ENCODE peak calls at places on chromosomes 12 and 14, in seven cellular contexts. R, G, B, D, T, M and F are unnamed samples. For H3K4me1, the result is how much of the 10 kb centered on the place peaks cover.

GRCh38 chr12:31331242-31331641 is 5.3 kb upstream of the SINHCAF start:
- DNase-seq in R (no peak), G (no peak), B (no peak), D (no peak), T (no peak), M (no peak), F (no peak)

GRCh38 chr12:52278931-52279682 is 4.7 kb downstream of the KRT86 start:
- DNase-seq in R (peak), G (peak), B (peak), D (peak), T (peak), M (peak), F (peak)

GRCh38 chr12:20421338-20421890 is 53.1 kb downstream of the PDE3A start:
- DNase-seq in R (no peak), G (no peak), B (peak), D (no peak), T (no peak), M (no peak), F (peak)

GRCh38 chr14:53331247-53331646 is 178.1 kb upstream of the DDHD1 start:
- DNase-seq in R (peak), G (peak), B (no peak), D (no peak), T (no peak), M (peak), F (no peak)

GRCh38 chr12:1553987-1554982 is 40.1 kb downstream of the FBXL14 start:
- DNase-seq in R (no peak), G (no peak), B (no peak), D (no peak), T (no peak), M (no peak), F (no peak)

GRCh38 chr12:107243316-107243715 is 150.0 kb upstream of the CRY1 start:
- DNase-seq in R (no peak), G (no peak), B (no peak), D (no peak), T (no peak), M (no peak), F (no peak)

GRCh38 chr12:29164477-29165163 is 15.5 kb downstream of the FAR2 start:
- DNase-seq in R (peak), G (peak), B (no peak), D (no peak), T (no peak), M (peak), F (no peak)

GRCh38 chr14:101249676-101250036 is 311.6 kb upstream of the DIO3 start:
- DNase-seq in R (no peak), G (no peak), B (no peak), D (no peak), T (no peak), M (no peak), F (no peak)

GRCh38 chr14:104346608-104347007 is 208.2 kb downstream of the KIF26A start:
- DNase-seq in R (no peak), G (no peak), B (no peak), D (no peak), T (no peak), M (no peak), F (no peak)

GRCh38 chr12:82659343-82660207 is 27.1 kb upstream of the TMTC2 start:
- DNase-seq in R (no peak), G (no peak), B (no peak), D (no peak), T (no peak), M (no peak), F (no peak)

GRCh38 chr12:47032644-47033043 is 46.8 kb upstream of the PCED1B start:
- DNase-seq in R (peak), G (peak), B (no peak), D (no peak), T (peak), M (peak), F (no peak)

GRCh38 chr14:103123634-103124500 is 606 bp downstream of the TNFAIP2 start:
- DNase-seq in R (peak), G (peak), B (peak), D (peak), T (peak), M (no peak), F (peak)

GRCh38 chr12:123721245-123721644 is 9.1 kb downstream of the ATP6V0A2 start:
- DNase-seq in R (no peak), G (no peak), B (no peak), D (no peak), T (no peak), M (no peak), F (no peak)

GRCh38 chr12:17204289-17205054 is 598.5 kb upstream of the LMO3 start:
- DNase-seq in R (no peak), G (no peak), B (no peak), D (no peak), T (no peak), M (no peak), F (no peak)

GRCh38 chr14:52044791-52045522 is 23.9 kb downstream of the NID2 start:
- DNase-seq in R (peak), G (peak), B (no peak), D (no peak), T (no peak), M (peak), F (no peak)

GRCh38 chr14:103121846-103122577 is 1.2 kb upstream of the TNFAIP2 start:
- DNase-seq in R (peak), G (peak), B (peak), D (peak), T (peak), M (peak), F (peak)

GRCh38 chr12:62533755-62534107 is 67.1 kb downstream of the MON2 start:
- DNase-seq in R (no peak), G (no peak), B (no peak), D (no peak), T (no peak), M (peak), F (no peak)

GRCh38 chr12:91781114-91781513 is 364.5 kb downstream of the BTG1 start:
- DNase-seq in R (peak), G (peak), B (no peak), D (no peak), T (no peak), M (peak), F (no peak)

GRCh38 chr12:125203145-125203765 is 138.0 kb downstream of the AACS start:
- DNase-seq in R (no peak), G (no peak), B (no peak), D (no peak), T (no peak), M (no peak), F (no peak)

GRCh38 chr12:5222011-5222461 is 178.4 kb downstream of the KCNA5 start:
- DNase-seq in R (no peak), G (no peak), B (no peak), D (no peak), T (no peak), M (no peak), F (no peak)

GRCh38 chr14:73243341-73243740 is 6.0 kb downstream of the PAPLN start:
- DNase-seq in R (no peak), G (no peak), B (no peak), D (no peak), T (no peak), M (no peak), F (no peak)

GRCh38 chr14:69685217-69685616 is 73.8 kb downstream of the SUSD6 start:
- DNase-seq in R (no peak), G (peak), B (no peak), D (no peak), T (no peak), M (peak), F (no peak)

DNA sequence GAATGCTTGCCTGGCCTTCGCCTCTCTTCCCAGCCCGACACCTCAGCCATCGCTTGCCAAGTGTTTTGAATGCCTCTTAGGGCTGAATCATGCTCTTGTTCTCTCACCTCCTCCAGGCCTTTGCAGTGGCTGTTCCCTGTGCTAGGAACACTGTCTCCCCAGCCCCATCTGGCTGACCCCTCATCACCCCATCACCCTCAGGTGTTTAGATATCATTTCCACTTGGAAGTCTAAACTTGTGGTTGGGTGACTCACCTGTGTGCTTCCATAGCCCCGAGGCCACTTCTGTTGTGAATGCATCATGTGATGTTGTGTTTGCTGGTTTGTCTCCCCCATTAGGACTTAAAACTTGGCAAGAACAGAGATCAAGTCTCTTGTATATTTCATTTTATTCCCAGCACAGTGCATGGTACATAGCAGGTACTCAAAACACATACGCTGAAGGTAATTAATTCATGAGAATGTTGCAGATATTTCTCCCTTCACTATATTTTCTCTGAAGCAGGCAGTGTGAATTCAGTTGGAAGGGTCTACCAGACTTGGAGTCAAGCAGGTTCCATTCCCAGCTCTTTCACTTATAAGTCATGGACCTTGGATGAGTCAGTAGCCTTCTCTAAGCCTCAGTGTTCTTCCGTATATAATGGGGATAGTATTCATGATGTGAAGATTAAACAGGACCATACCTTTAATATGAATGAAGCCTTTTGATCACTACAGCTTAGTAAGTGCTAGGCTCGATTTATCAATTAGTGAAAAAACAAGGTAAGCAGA is 67.8 kb downstream of the HRK start:
- DNase-seq in R (no peak), G (peak), B (no peak), D (no peak), T (no peak), M (peak), F (no peak)
- H3K4me1 ChIP-seq in R (under half), G (under half), B (under half), D (under half), T (under half), M (under half), F (under half)

GRCh38 chr12:104741072-104741471 is 217.0 kb downstream of the SLC41A2 start:
- DNase-seq in R (no peak), G (no peak), B (no peak), D (no peak), T (no peak), M (no peak), F (no peak)
- H3K4me3 ChIP-seq in R (no peak), G (no peak), B (no peak), D (no peak), T (no peak), M (no peak), F (no peak)

DNA sequence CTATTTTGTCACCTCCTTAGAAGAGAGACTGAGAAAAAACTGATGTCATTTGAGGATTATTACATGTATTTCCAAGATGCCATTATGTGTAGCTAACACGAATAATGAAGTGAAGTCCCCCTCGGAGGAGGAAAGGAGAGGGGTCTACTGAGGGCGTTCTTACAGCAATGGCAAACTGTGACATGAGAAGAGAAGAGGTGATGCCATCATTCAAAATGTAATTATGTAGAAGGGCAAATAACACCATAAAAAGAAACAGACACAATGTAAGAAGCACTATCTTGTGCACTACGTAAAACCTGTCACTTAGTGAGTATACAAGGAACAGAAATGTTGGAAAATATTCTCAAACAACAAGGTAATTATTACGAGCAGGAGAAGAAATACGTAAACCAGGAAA is 126.5 kb downstream of the NELL2 start:
- DNase-seq in R (no peak), G (no peak), B (no peak), D (no peak), T (no peak), M (no peak), F (no peak)
- H3K27ac ChIP-seq in R (no peak), G (no peak), B (no peak), D (no peak), T (no peak), M (no peak), F (no peak)

DNA sequence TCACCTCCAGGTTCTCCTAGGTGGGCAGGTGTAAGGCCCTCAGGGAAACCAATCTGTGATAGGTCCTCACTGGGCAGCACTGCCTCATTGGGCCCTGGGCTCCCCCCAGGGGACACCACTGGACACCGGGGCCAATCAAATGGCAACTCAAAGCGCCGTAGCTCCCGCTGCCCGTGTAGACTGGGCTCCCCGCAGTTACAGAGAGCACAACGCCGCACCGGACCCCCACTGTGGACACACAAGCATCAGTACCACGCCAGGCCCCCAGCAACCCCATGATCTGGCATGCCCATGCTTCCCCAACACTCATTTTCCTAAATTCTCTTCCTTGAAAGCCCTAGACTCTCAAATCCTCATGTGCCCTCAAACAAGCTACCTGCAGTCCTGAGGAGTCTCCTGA is 6.1 kb downstream of the KMT2D start:
- DNase-seq in R (no peak), G (no peak), B (no peak), D (no peak), T (no peak), M (no peak), F (no peak)
- H3K4me1 ChIP-seq in R (under half), G (under half), B (under half), D (under half), T (half or more), M (under half), F (half or more)

GRCh38 chr14:90399541-90400444 is 3.0 kb downstream of the CALM1 start:
- DNase-seq in R (peak), G (peak), B (peak), D (peak), T (peak), M (peak), F (peak)
- H3K4me3 ChIP-seq in R (no peak), G (peak), B (peak), D (peak), T (peak), M (no peak), F (peak)

GRCh38 chr14:93085916-93086315 is 29.8 kb downstream of the ITPK1 start:
- DNase-seq in R (no peak), G (no peak), B (no peak), D (no peak), T (no peak), M (no peak), F (no peak)
- H3K27ac ChIP-seq in R (peak), G (no peak), B (no peak), D (peak), T (peak), M (no peak), F (peak)

GRCh38 chr14:36520601-36521525 is 831 bp upstream of the NKX2-1 start:
- DNase-seq in R (peak), G (peak), B (peak), D (no peak), T (no peak), M (peak), F (no peak)

GRCh38 chr14:36522347-36522971 is 2.4 kb upstream of the NKX2-1 start:
- DNase-seq in R (no peak), G (no peak), B (no peak), D (no peak), T (no peak), M (no peak), F (no peak)

GRCh38 chr14:36522972-36523685 is 3.1 kb upstream of the NKX2-1 start:
- DNase-seq in R (no peak), G (no peak), B (no peak), D (no peak), T (no peak), M (no peak), F (no peak)

GRCh38 chr14:36519431-36520321 is at the start of gene NKX2-1:
- DNase-seq in R (no peak), G (no peak), B (no peak), D (no peak), T (no peak), M (no peak), F (no peak)

GRCh38 chr14:36521598-36522345 is 1.7 kb upstream of the NKX2-1 start:
- DNase-seq in R (no peak), G (no peak), B (no peak), D (no peak), T (no peak), M (no peak), F (no peak)
- H3K4me1 ChIP-seq in R (under half), G (under half), B (under half), D (under half), T (under half), M (under half), F (half or more)